ENCODE peak calls at places on chromosome 12, in ten cellular contexts. J is activated naive CD4-positive, alpha-beta T cell treated with Interleukin-2 at 50 U/mL for 16 hours; P is activated T-cell treated with anti-CD3 and anti-CD28 coated beads, Interleukin-2, amount 50 U/mL, for 1 hour; I is Right ventricle myocardium inferior; M is tibial artery; G is left ventricle myocardium superior; O is nucleus accumbens; F is GM10248; E is kidney tubule cell; L is non-pigmented ciliary epithelial cell. X is an unnamed sample.

GRCh38 chr12:95582230-95583058 is 31.2 kb upstream of the USP44 start:
- DNase-seq in J (no peak), P (no peak), I (no peak), M (no peak), G (no peak), O (no peak), F (no peak), E (peak; percentile 55), L (peak; percentile 18), X (peak; percentile 44)

GRCh38 chr12:58395470-58395869 is 454.1 kb downstream of the ATP23 start:
- DNase-seq in J (no peak), P (no peak), I (no peak), M (no peak), G (no peak), O (no peak), F (no peak), E (peak; percentile 92), L (no peak), X (peak; percentile 22)

GRCh38 chr12:123264642-123265041 is 7.0 kb downstream of the CDK2AP1 start:
- DNase-seq in J (no peak), P (no peak), I (no peak), M (no peak), G (no peak), O (no peak), F (peak; percentile 46), E (no peak), L (no peak), X (no peak)

GRCh38 chr12:126338031-126338441 is 1272.8 kb downstream of the AACS start:
- DNase-seq in J (no peak), P (no peak), I (no peak), M (no peak), G (no peak), O (no peak), F (no peak), E (no peak), L (no peak), X (no peak)

GRCh38 chr12:110585231-110585799 is 2.2 kb upstream of the PPTC7 start:
- DNase-seq in J (peak; percentile 36), P (no peak), I (no peak), M (no peak), G (no peak), O (no peak), F (no peak), E (peak; percentile 72), L (no peak), X (peak; percentile 83)

GRCh38 chr12:54184024-54184805 is 4.6 kb downstream of the SMUG1 start:
- DNase-seq in J (no peak), P (no peak), I (peak; percentile 7), M (no peak), G (no peak), O (no peak), F (no peak), E (no peak), L (no peak), X (no peak)

GRCh38 chr12:69935651-69936100 is 110.6 kb downstream of the MYRFL start:
- DNase-seq in J (no peak), P (no peak), I (no peak), M (no peak), G (no peak), O (no peak), F (no peak), E (no peak), L (no peak), X (peak; percentile 27)

GRCh38 chr12:113727651-113728061 is 238.5 kb downstream of the RBM19 start:
- DNase-seq in J (no peak), P (no peak), I (no peak), M (no peak), G (no peak), O (no peak), F (no peak), E (peak; percentile 87), L (no peak), X (no peak)

GRCh38 chr12:27179399-27180214 is 64.5 kb upstream of the STK38L start:
- DNase-seq in J (peak; percentile 6), P (no peak), I (no peak), M (no peak), G (no peak), O (no peak), F (peak; percentile 59), E (peak; percentile 97), L (peak; percentile 99), X (peak; percentile 99)

GRCh38 chr12:43891856-43892574 is 56.1 kb downstream of the TMEM117 start:
- DNase-seq in J (no peak), P (no peak), I (no peak), M (no peak), G (no peak), O (no peak), F (no peak), E (peak; percentile 33), L (no peak), X (peak; percentile 55)

GRCh38 chr12:102120564-102120873 is 536 bp downstream of the PARPBP start:
- DNase-seq in J (no peak), P (no peak), I (no peak), M (no peak), G (no peak), O (no peak), F (no peak), E (peak; percentile 39), L (no peak), X (no peak)

GRCh38 chr12:113555226-113555625 is 83.6 kb upstream of the LHX5 start:
- DNase-seq in J (no peak), P (no peak), I (no peak), M (no peak), G (no peak), O (no peak), F (no peak), E (peak; percentile 32), L (no peak), X (no peak)

GRCh38 chr12:42326466-42327226 is 679 bp downstream of the PPHLN1 start:
- DNase-seq in J (peak; percentile 12), P (peak; percentile 35), I (no peak), M (no peak), G (no peak), O (peak; percentile 34), F (peak; percentile 23), E (peak; percentile 43), L (no peak), X (peak; percentile 48)

GRCh38 chr12:30440826-30441602 is 254.7 kb downstream of the IPO8 start:
- DNase-seq in J (no peak), P (no peak), I (no peak), M (no peak), G (no peak), O (no peak), F (no peak), E (no peak), L (no peak), X (peak; percentile 36)

GRCh38 chr12:3320881-3321509 is 170.0 kb upstream of the PRMT8 start:
- DNase-seq in J (no peak), P (no peak), I (no peak), M (no peak), G (peak; percentile 20), O (no peak), F (no peak), E (no peak), L (no peak), X (no peak)

GRCh38 chr12:75944097-75944904 is 87.3 kb downstream of the PHLDA1 start:
- DNase-seq in J (peak; percentile 32), P (no peak), I (no peak), M (no peak), G (no peak), O (no peak), F (peak; percentile 48), E (peak; percentile 98), L (peak; percentile 86), X (peak; percentile 89)

GRCh38 chr12:2236501-2237294 is 183.9 kb downstream of the CACNA1C start:
- DNase-seq in J (no peak), P (no peak), I (no peak), M (no peak), G (no peak), O (no peak), F (no peak), E (no peak), L (no peak), X (no peak)

GRCh38 chr12:127688901-127689428 is 578.0 kb upstream of the TMEM132C start:
- DNase-seq in J (no peak), P (no peak), I (no peak), M (no peak), G (no peak), O (no peak), F (no peak), E (no peak), L (no peak), X (no peak)

GRCh38 chr12:66103011-66103913 is 27.3 kb downstream of the LLPH start:
- DNase-seq in J (peak; percentile 2), P (no peak), I (no peak), M (no peak), G (no peak), O (no peak), F (no peak), E (peak; percentile 10), L (no peak), X (peak; percentile 20)

GRCh38 chr12:101740980-101741379 is 1.7 kb upstream of the SYCP3 start:
- DNase-seq in J (no peak), P (no peak), I (no peak), M (no peak), G (no peak), O (no peak), F (no peak), E (no peak), L (no peak), X (peak; percentile 5)

GRCh38 chr12:47927346-47927745 is 22.6 kb upstream of the VDR start:
- DNase-seq in J (no peak), P (no peak), I (no peak), M (no peak), G (no peak), O (no peak), F (no peak), E (no peak), L (no peak), X (no peak)

GRCh38 chr12:131831021-131831571 is 2.9 kb downstream of the MMP17 start:
- DNase-seq in J (peak; percentile 43), P (peak; percentile 27), I (no peak), M (peak; percentile 66), G (no peak), O (peak; percentile 44), F (no peak), E (peak; percentile 7), L (no peak), X (peak; percentile 20)

GRCh38 chr12:55996715-55997534 is at the start of gene SUOX:
- DNase-seq in J (no peak), P (no peak), I (peak; percentile 98), M (peak; percentile 99), G (peak; percentile 97), O (peak; percentile 92), F (peak; percentile 98), E (peak; percentile 97), L (peak; percentile 92), X (peak; percentile 94)

GRCh38 chr12:80101126-80101525 is 1.8 kb downstream of the OTOGL start:
- DNase-seq in J (no peak), P (no peak), I (no peak), M (no peak), G (no peak), O (no peak), F (no peak), E (peak; percentile 61), L (no peak), X (peak; percentile 86)

GRCh38 chr12:95674088-95674595 is 116.4 kb downstream of the NTN4 start:
- DNase-seq in J (no peak), P (no peak), I (no peak), M (no peak), G (no peak), O (no peak), F (no peak), E (no peak), L (no peak), X (no peak)

GRCh38 chr12:52390739-52391617 is 5.5 kb upstream of the KRT84 start:
- DNase-seq in J (no peak), P (no peak), I (peak; percentile 43), M (no peak), G (no peak), O (peak; percentile 2), F (no peak), E (peak; percentile 37), L (no peak), X (peak; percentile 68)

GRCh38 chr12:42145197-42145549 is 499 bp upstream of the GXYLT1 start:
- DNase-seq in J (no peak), P (no peak), I (no peak), M (no peak), G (no peak), O (peak; percentile 30), F (no peak), E (no peak), L (no peak), X (peak; percentile 30)

GRCh38 chr12:30537228-30537627 is 158.4 kb downstream of the IPO8 start:
- DNase-seq in J (no peak), P (no peak), I (no peak), M (no peak), G (no peak), O (no peak), F (no peak), E (no peak), L (no peak), X (peak; percentile 72)